ENCODE peak calls at places on chromosome 10, in six cellular contexts. J is endothelial cell of umbilical vein, G is GM18507, U is aorta, P is NCI-H69, W is KBM-7. D is an unnamed sample.

GRCh38 chr10:13146383-13146782 is 15.0 kb upstream of the MCM10 start:
- DNase-seq in P (no peak), W (no peak), G (no peak), J (no peak), U (no peak), D (no peak)

GRCh38 chr10:78551184-78552005 is 517.4 kb upstream of the ZMIZ1 start:
- DNase-seq in P (peak), U (no peak), G (no peak), W (no peak), J (no peak), D (no peak)

GRCh38 chr10:115355162-115355760 is 262.1 kb downstream of the ATRNL1 start:
- DNase-seq in G (no peak), U (no peak), J (peak), P (peak), W (peak), D (peak)

GRCh38 chr10:95831076-95831475 is 75.1 kb downstream of the ENTPD1 start:
- DNase-seq in P (no peak), W (no peak), G (no peak), U (no peak), J (no peak), D (no peak)

GRCh38 chr10:22742678-22743077 is 28.3 kb upstream of the PIP4K2A start:
- DNase-seq in W (peak), U (no peak), J (no peak), P (no peak), G (no peak), D (peak)

GRCh38 chr10:26939957-26940354 is 79.2 kb upstream of the ABI1 start:
- DNase-seq in J (no peak), U (no peak), G (no peak), W (no peak), P (no peak), D (no peak)

GRCh38 chr10:86900955-86901354 is 56.5 kb downstream of the MMRN2 start:
- DNase-seq in W (no peak), P (no peak), U (no peak), G (no peak), J (no peak), D (no peak)

GRCh38 chr10:8034666-8035640 is 19.5 kb upstream of the GATA3 start:
- DNase-seq in G (no peak), W (no peak), U (peak), J (no peak), P (peak), D (no peak)

GRCh38 chr10:132709471-132709951 is 76.4 kb downstream of the NKX6-2 start:
- DNase-seq in P (no peak), G (no peak), W (no peak), U (peak), J (no peak), D (no peak)

GRCh38 chr10:49091450-49092210 is 23.7 kb downstream of the VSTM4 start:
- DNase-seq in J (no peak), G (no peak), U (no peak), W (no peak), P (no peak), D (no peak)

GRCh38 chr10:3625959-3626751 is 158.9 kb downstream of the KLF6 start:
- DNase-seq in P (no peak), J (no peak), G (no peak), U (no peak), W (no peak), D (no peak)

GRCh38 chr10:128451879-128452278 is 325.7 kb upstream of the MKI67 start:
- DNase-seq in W (no peak), G (no peak), U (no peak), J (no peak), P (no peak), D (no peak)

GRCh38 chr10:110574420-110574819 is 6.9 kb downstream of the SMC3 start:
- DNase-seq in U (no peak), P (no peak), G (no peak), J (no peak), W (no peak), D (no peak)

GRCh38 chr10:89959433-89960110 is 258.2 kb downstream of the KIF20B start:
- DNase-seq in U (no peak), J (no peak), W (no peak), G (no peak), P (no peak), D (no peak)

GRCh38 chr10:97546441-97547340 is 25.9 kb upstream of the ANKRD2 start:
- DNase-seq in P (no peak), J (peak), W (no peak), G (no peak), U (peak), D (no peak)

GRCh38 chr10:47070541-47070940 is 159.3 kb downstream of the PTPN20 start:
- DNase-seq in P (no peak), W (no peak), U (no peak), G (no peak), J (no peak), D (no peak)

GRCh38 chr10:43856299-43856698 is 207.6 kb upstream of the ZNF32 start:
- DNase-seq in J (no peak), W (no peak), G (no peak), U (no peak), P (no peak), D (no peak)

GRCh38 chr10:22779331-22780019 is 65.1 kb upstream of the PIP4K2A start:
- DNase-seq in W (no peak), J (no peak), U (no peak), P (no peak), G (no peak), D (no peak)

GRCh38 chr10:6321880-6322279 is 119.1 kb downstream of the PFKFB3 start:
- DNase-seq in G (no peak), J (no peak), U (no peak), P (no peak), W (no peak), D (no peak)

GRCh38 chr10:102669206-102670064 is 25.2 kb downstream of the TRIM8 start:
- DNase-seq in J (no peak), G (no peak), W (peak), U (peak), P (no peak), D (no peak)